ENCODE peak calls at places on chromosomes 12 and 14, in six cellular contexts. S is uterus, Z is heart left ventricle, A is K562, U is A549, N is adrenal gland. P is an unnamed sample.

GRCh38 chr12:56695327-56696101 is 7.4 kb upstream of the PTGES3 start:
- DNase-seq in S (no peak), Z (no peak), A (peak; percentile 57), U (no peak), N (no peak), P (no peak)

GRCh38 chr12:81627336-81628189 is 131.6 kb downstream of the PPFIA2 start:
- DNase-seq in S (no peak), Z (no peak), A (peak; percentile 5), U (peak; percentile 13), N (no peak), P (no peak)

GRCh38 chr14:25132734-25133422 is 82.9 kb upstream of the STXBP6 start:
- DNase-seq in S (peak; percentile 53), Z (peak; percentile 61), A (peak; percentile 41), U (peak; percentile 44), N (peak; percentile 46), P (peak; percentile 64)

GRCh38 chr12:91603060-91603459 is 420.4 kb upstream of the DCN start:
- DNase-seq in S (no peak), Z (no peak), A (no peak), U (no peak), N (no peak), P (no peak)

GRCh38 chr12:10179871-10180270 is 1.0 kb downstream of the TMEM52B start:
- DNase-seq in S (no peak), Z (no peak), A (no peak), U (no peak), N (no peak), P (no peak)

GRCh38 chr14:65860956-65861631 is 448.6 kb downstream of the FUT8 start:
- DNase-seq in S (no peak), Z (no peak), A (no peak), U (no peak), N (no peak), P (no peak)

GRCh38 chr12:70197362-70197744 is 45.9 kb upstream of the CNOT2 start:
- DNase-seq in S (no peak), Z (no peak), A (no peak), U (no peak), N (no peak), P (no peak)

GRCh38 chr14:20469890-20470858 is 968 bp downstream of the PNP start:
- DNase-seq in S (peak; percentile 16), Z (peak; percentile 49), A (peak; percentile 36), U (peak; percentile 69), N (peak; percentile 61), P (peak; percentile 73)

GRCh38 chr12:95623554-95624170 is 72.4 kb upstream of the USP44 start:
- DNase-seq in S (peak; percentile 20), Z (peak; percentile 66), A (peak; percentile 62), U (peak; percentile 82), N (peak; percentile 76), P (no peak)

GRCh38 chr14:70567791-70568190 is 32.7 kb downstream of the MED6 start:
- DNase-seq in S (no peak), Z (no peak), A (peak; percentile 4), U (peak; percentile 6), N (no peak), P (no peak)

GRCh38 chr12:131872154-131873046 is 22.0 kb upstream of the ULK1 start:
- DNase-seq in S (no peak), Z (no peak), A (no peak), U (peak; percentile 68), N (peak; percentile 85), P (peak; percentile 73)

GRCh38 chr14:68084256-68084655 is 264.7 kb downstream of the RAD51B start:
- DNase-seq in S (no peak), Z (no peak), A (no peak), U (no peak), N (no peak), P (no peak)
- TF ChIP-seq CTCF in S (peak; percentile 8), Z (no peak), A (peak; percentile 30), U (peak; percentile 34), N (peak; percentile 7), P (no peak)

DNA sequence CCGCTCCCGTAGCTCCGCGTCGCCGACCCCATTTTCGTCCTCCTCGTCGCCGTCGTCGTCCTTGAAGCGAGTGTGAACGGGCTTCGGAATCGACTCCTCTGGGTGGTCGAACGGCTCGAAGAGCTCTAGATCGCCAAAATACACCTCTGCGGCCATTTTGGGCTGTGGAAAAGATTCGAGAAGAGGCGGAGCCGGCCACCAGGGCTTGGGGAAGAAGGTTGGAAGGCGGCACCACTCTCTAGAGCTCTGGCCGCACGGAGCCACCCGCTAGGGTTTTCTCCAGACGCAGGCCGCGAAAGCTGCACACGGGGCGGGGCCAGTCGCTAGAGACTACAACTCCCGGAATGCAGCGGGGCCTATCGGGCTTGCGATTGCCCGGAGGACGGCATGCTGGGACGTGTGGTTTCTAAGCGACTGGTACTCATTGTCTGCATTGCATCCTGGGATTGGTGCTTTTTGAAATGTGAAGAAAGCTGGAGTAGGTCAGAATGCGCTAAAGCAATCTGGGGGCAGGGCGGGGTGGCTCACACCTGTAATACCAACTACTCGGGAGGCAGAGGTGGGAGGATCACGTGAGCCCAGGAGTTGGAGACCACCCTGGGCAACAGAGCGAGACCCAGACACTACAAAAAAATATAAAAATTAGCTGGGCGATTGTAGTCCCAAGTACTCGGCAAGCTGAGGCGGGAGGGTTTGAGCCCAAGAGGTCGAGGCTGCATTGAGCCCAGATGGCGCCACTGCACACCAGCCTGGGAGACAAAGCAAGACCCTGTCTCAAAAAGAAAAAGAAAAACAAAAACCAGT is at the start of gene ZCCHC8:
- DNase-seq in S (peak; percentile 96), Z (peak; percentile 97), A (peak; percentile 93), U (peak; percentile 98), N (peak; percentile 98), P (peak; percentile 97)
- TF ChIP-seq POLR2A in S (peak; percentile 97), Z (peak; percentile 94), A (peak; percentile 96), U (peak; percentile 63), N (peak; percentile 94), P (peak; percentile 98)

DNA sequence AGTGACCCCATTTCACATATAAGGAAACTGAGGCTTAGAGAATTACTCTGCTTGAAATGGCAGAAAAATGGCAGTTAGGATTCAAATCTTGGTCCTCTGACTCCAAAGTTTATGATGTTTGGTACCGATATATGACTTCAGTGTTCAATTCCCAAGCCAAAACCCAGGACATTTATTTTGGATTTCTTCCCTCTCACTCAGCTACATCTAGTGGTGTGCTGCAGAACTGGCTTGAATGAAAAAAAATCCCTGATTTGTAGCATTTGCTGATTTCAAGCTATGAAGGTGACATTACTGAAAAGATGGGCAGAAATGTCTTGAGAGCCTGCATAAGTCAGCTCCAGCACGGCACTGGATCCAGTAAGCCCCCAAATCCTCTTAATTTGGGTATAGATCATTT is 106.4 kb downstream of the EFCAB11 start:
- DNase-seq in S (no peak), Z (no peak), A (no peak), U (no peak), N (no peak), P (no peak)
- TF ChIP-seq CTCF in S (no peak), Z (peak; percentile 16), A (no peak), U (peak; percentile 19), N (no peak), P (peak; percentile 9)

GRCh38 chr14:77026166-77026929 is 2.2 kb downstream of the IRF2BPL start:
- DNase-seq in S (peak; percentile 39), Z (peak; percentile 43), A (no peak), U (no peak), N (peak; percentile 49), P (no peak)
- TF ChIP-seq POLR2A in S (no peak), Z (no peak), A (no peak), U (no peak), N (no peak), P (no peak)

GRCh38 chr12:29309320-29309902 is 71.6 kb downstream of the ERGIC2 start:
- DNase-seq in S (no peak), Z (no peak), A (peak; percentile 8), U (no peak), N (no peak), P (no peak)
- TF ChIP-seq CTCF in S (no peak), Z (peak; percentile 21), A (peak; percentile 49), U (peak; percentile 56), N (peak; percentile 27), P (no peak)

GRCh38 chr14:105797546-105797945 is 271.2 kb downstream of the TMEM121 start:
- DNase-seq in S (no peak), Z (no peak), A (no peak), U (no peak), N (no peak), P (no peak)

DNA sequence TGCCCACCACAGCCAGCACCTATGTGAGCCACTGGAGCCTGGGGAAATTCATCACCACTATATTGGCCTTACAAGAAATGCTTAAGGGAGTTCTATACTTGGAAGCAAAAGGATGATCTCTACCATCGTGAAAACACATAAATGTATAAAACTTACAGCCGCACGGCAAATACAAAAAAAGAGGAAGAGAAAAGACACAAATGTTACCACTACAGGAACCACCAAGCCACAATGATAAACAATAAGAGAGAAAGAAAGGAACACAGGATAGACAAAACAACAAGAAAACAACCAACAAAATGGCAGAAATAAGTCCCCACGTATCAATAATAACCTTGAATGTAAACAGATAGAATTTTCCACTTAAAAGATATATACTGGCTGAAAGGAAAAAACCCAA is 267.5 kb downstream of the TMEM121 start:
- DNase-seq in S (no peak), Z (no peak), A (no peak), U (no peak), N (no peak), P (no peak)
- TF ChIP-seq POLR2A in S (no peak), Z (no peak), A (no peak), U (no peak), N (no peak), P (no peak)

DNA sequence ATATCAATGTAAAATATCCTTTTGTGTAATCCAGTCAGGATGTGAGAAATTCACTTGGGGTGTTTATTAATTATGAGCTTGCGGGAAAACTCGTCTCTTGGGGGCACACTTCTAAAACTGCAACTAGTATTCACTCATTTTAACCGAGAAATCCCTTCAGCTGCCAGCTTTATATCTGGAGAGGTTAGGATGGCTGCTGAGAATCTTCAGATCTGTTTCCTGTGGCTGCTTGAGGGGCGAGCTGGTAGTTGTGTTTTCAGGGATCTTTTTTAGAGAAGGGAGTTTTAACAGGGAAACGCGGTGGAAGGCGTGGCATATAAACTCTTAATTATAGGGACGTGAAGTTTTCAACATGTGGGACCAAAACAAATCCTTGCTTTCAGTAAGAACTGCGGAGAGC is 833 bp downstream of the PPFIBP1 start:
- DNase-seq in S (no peak), Z (no peak), A (no peak), U (peak; percentile 23), N (no peak), P (no peak)
- TF ChIP-seq CTCF in S (no peak), Z (no peak), A (no peak), U (no peak), N (no peak), P (no peak)

DNA sequence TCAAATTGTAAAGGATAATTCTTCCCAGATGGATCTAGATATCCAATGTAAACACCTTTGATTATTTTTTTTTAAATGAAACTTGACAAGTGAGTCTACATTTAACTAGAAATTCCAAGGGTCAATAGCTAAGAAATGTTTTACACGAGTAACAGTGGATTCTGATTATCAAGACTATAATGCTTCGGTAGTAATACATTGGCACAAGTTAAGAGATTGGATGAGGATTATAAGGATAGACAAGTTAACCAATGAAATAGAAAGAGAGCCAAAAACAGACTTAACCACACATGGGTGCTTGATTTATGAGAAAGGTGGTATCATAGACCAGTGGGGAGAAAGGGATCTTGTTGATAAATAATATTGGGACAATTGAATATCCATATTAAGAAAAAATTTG is 40.3 kb upstream of the PCED1B start:
- DNase-seq in S (no peak), Z (no peak), A (no peak), U (no peak), N (no peak), P (no peak)
- TF ChIP-seq POLR2A in S (no peak), Z (no peak), A (no peak), U (no peak), N (no peak), P (no peak)

P was measured in upper lobe of left lung.